ENCODE peak calls at places on chromosomes 16 and 17, in four cellular contexts. S is GM23248, Z is GM12878, A is mammary epithelial cell. N is an unnamed sample.

GRCh38 chr17:59366773-59367656 is 35.6 kb downstream of the YPEL2 start:
- DNase-seq in Z (no peak), S (peak; percentile 67), A (no peak), N (peak; percentile 80)

GRCh38 chr17:80981062-80981902 is 10.4 kb upstream of the CHMP6 start:
- DNase-seq in S (no peak), Z (no peak), A (no peak), N (no peak)

GRCh38 chr16:9598731-9599083 is 507.3 kb downstream of the HAPSTR1 start:
- DNase-seq in A (no peak), Z (no peak), S (no peak), N (no peak)

GRCh38 chr16:55297062-55297909 is 26.7 kb upstream of the IRX6 start:
- DNase-seq in S (no peak), Z (no peak), A (peak; percentile 76), N (peak; percentile 1)

GRCh38 chr17:80857721-80858171 is 133.9 kb upstream of the CHMP6 start:
- DNase-seq in S (no peak), A (no peak), Z (no peak), N (no peak)

GRCh38 chr16:64339052-64339770 is 782.7 kb downstream of the CDH11 start:
- DNase-seq in S (peak; percentile 91), Z (no peak), A (no peak), N (no peak)

GRCh38 chr17:34133350-34133749 is 121.7 kb upstream of the CCL2 start:
- DNase-seq in Z (no peak), S (no peak), A (no peak), N (no peak)

GRCh38 chr16:67865318-67865717 is 7.5 kb upstream of the EDC4 start:
- DNase-seq in Z (no peak), A (peak; percentile 34), S (peak; percentile 67), N (no peak)

GRCh38 chr16:31420037-31420436 is 8.1 kb downstream of the COX6A2 start:
- DNase-seq in S (no peak), A (no peak), Z (no peak), N (no peak)

GRCh38 chr16:80287674-80288073 is 253.1 kb upstream of the DYNLRB2 start:
- DNase-seq in A (no peak), Z (no peak), S (no peak), N (no peak)

GRCh38 chr17:16973760-16974540 is 2.0 kb upstream of the TNFRSF13B start:
- DNase-seq in Z (peak; percentile 88), S (no peak), A (no peak), N (no peak)

GRCh38 chr17:62083651-62084050 is 18.6 kb upstream of the MED13 start:
- DNase-seq in S (no peak), A (no peak), Z (no peak), N (no peak)

GRCh38 chr16:75402174-75402820 is 31.0 kb downstream of the CFDP1 start:
- DNase-seq in Z (no peak), S (peak; percentile 89), A (peak; percentile 35), N (no peak)

GRCh38 chr16:85463228-85463611 is 149.9 kb upstream of the GSE1 start:
- DNase-seq in A (no peak), Z (no peak), S (no peak), N (no peak)

GRCh38 chr16:64136314-64136713 is 985.5 kb downstream of the CDH11 start:
- DNase-seq in A (no peak), Z (no peak), S (no peak), N (no peak)

GRCh38 chr17:81057079-81057730 is 22.3 kb downstream of the BAIAP2 start:
- DNase-seq in Z (no peak), S (peak; percentile 51), A (peak; percentile 83), N (peak; percentile 92)

GRCh38 chr16:27463741-27464662 is 62.0 kb downstream of the IL21R start:
- DNase-seq in S (no peak), Z (no peak), A (no peak), N (no peak)

GRCh38 chr17:19663097-19663496 is 14.5 kb downstream of the ALDH3A2 start:
- DNase-seq in Z (no peak), A (no peak), S (no peak), N (no peak)

GRCh38 chr17:41624208-41625101 is at the start of gene KRT17:
- DNase-seq in Z (no peak), S (no peak), A (peak; percentile 99), N (no peak)

GRCh38 chr16:56513972-56514371 is 5.9 kb downstream of the BBS2 start:
- DNase-seq in Z (peak; percentile 4), A (peak; percentile 59), S (peak; percentile 71), N (peak; percentile 62)

GRCh38 chr17:40122944-40123810 is 1.4 kb downstream of the MSL1 start:
- DNase-seq in A (peak; percentile 36), Z (no peak), S (peak; percentile 65), N (peak; percentile 40)

GRCh38 chr16:54123766-54124165 is 162.8 kb downstream of the IRX3 start:
- DNase-seq in S (no peak), A (no peak), Z (no peak), N (no peak)

GRCh38 chr17:7260601-7261376 is 1.5 kb downstream of the CLDN7 start:
- DNase-seq in A (no peak), S (peak; percentile 58), Z (no peak), N (peak; percentile 91)

GRCh38 chr17:7260151-7260550 is 2.1 kb downstream of the CLDN7 start:
- DNase-seq in S (no peak), A (no peak), Z (no peak), N (no peak)

GRCh38 chr17:7263071-7263800 is 958 bp upstream of the CLDN7 start:
- DNase-seq in S (no peak), Z (no peak), A (no peak), N (peak; percentile 84)

GRCh38 chr17:7262192-7263070 is at the start of gene CLDN7:
- DNase-seq in Z (no peak), S (no peak), A (no peak), N (peak; percentile 99)

DNA sequence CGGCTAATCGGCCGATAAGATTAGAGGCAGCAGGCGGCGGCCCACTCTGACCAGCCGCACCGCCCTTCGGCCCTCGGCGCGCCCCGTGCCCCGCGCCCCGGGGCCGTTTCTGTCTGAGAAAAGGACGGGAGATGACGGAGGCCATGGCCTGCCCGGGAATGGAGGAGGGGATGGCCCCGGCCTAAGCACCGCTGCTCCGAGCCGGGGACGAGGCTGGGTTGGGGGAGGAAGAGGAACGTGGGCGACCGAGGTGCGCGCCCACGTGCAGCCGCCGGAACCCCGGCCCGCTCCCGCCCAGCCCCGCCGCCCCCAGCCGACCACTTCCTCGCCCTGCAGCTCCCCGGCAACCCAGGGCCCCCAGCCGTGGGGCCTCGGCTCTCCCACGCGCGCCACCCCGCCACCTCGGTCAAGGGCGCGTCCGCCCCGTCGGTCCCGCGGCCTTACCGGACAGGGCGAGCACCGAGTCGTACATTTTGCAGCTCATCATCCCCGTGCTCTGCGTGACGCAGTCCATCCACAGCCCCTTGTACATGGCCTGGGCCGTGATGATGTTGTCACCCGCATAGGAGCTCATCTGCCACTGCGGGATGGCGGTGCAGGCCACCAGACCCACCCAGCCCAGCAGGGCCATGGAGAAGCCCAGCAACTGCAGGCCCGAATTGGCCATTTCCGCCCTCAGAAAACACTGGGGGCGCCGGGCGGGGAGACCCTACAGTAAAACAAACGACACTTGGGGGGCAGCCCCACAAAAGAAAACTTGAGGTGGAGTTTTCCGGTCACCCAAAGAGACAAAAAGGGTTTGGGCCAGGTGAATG is 694 bp downstream of the CLDN7 start:
- DNase-seq in Z (no peak), A (no peak), S (peak; percentile 31), N (no peak)
- H4K20me1 ChIP-seq in Z (no peaks in the 10 kb centered on the region), A (no peaks in the 10 kb centered on the region), S (no peaks in the 10 kb centered on the region), N (peaks cover 25% of the 10 kb centered on the region)

GRCh38 chr17:4956493-4957061 is 5.7 kb downstream of the ENO3 start:
- DNase-seq in S (no peak), A (no peak), Z (no peak), N (peak; percentile 25)

GRCh38 chr17:4955091-4955490 is 4.2 kb downstream of the ENO3 start:
- DNase-seq in A (no peak), S (no peak), Z (no peak), N (no peak)

GRCh38 chr17:4959261-4959965 is 8.2 kb downstream of the SPAG7 start:
- DNase-seq in A (no peak), Z (no peak), S (no peak), N (no peak)

GRCh38 chr17:4960279-4960922 is 7.2 kb downstream of the SPAG7 start:
- DNase-seq in A (no peak), Z (no peak), S (no peak), N (no peak)

DNA sequence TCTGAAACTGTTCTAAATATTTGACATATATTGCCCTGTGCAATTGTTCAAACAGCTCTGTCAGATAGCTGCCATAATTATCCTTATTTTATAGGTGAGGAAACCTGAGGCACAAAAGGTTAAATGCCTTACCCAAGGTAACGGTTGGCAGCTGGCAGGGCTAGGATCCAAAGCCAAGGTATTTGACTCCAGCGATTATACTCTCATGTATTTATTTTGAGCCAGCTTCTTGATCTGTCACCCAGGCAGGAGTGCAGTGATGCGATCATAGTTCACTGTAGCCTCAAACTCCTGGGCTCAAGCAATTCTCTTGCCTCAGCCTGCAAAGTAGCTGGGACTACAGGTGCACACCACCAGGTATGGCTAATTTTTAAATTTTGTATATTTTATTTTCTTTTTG is 7.2 kb downstream of the ENO3 start:
- DNase-seq in S (no peak), Z (no peak), A (no peak), N (peak; percentile 1)
- H4K20me1 ChIP-seq in S (no peaks in the 10 kb centered on the region), Z (no peaks in the 10 kb centered on the region), A (no peaks in the 10 kb centered on the region), N (no peaks in the 10 kb centered on the region)

GRCh38 chr16:22022151-22022550 is 14.2 kb downstream of the MOSMO start:
- DNase-seq in A (no peak), Z (no peak), S (no peak), N (no peak)

GRCh38 chr16:22023505-22023904 is 15.6 kb downstream of the MOSMO start:
- DNase-seq in A (no peak), S (no peak), Z (peak; percentile 44), N (no peak)

GRCh38 chr16:22014271-22014873 is 6.5 kb downstream of the MOSMO start:
- DNase-seq in S (no peak), A (no peak), Z (no peak), N (no peak)

GRCh38 chr16:22016927-22017326 is 9.0 kb downstream of the MOSMO start:
- DNase-seq in Z (no peak), A (no peak), S (no peak), N (no peak)

GRCh38 chr16:22018559-22018958 is 10.6 kb downstream of the MOSMO start:
- DNase-seq in Z (no peak), S (peak; percentile 44), A (peak; percentile 53), N (no peak)
- H4K20me1 ChIP-seq in Z (no peaks in the 10 kb centered on the region), S (peaks cover 20% of the 10 kb centered on the region), A (no peaks in the 10 kb centered on the region), N (no peaks in the 10 kb centered on the region)

GRCh38 chr16:2501938-2502900 is 11.5 kb upstream of the ATP6V0C start:
- DNase-seq in A (no peak), S (no peak), Z (no peak), N (no peak)
- H4K20me1 ChIP-seq in A (no peaks in the 10 kb centered on the region), S (no peaks in the 10 kb centered on the region), Z (no peaks in the 10 kb centered on the region), N (peaks cover 9% of the 10 kb centered on the region)

DNA sequence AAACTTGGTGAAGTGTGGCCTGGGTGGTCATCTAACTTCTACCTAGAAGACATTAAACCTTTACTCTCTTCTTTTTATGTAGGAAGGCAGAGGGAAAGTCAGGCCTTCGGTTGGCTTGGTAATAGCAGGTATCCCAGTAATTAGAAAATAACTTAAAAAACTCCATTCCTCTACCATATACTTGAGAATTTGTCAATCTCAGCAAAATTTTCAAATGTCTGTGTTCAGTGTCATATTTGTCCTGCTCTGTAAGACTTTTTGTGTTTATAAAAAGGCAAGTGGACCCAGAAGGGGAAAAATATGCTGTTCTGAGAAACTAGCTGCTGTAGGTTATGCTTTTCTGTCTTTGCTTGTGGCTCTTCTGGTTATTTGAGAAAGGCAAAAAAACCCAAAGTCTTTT is 5.8 kb downstream of the HMOX2 start:
- DNase-seq in S (no peak), A (no peak), Z (no peak), N (no peak)
- H4K20me1 ChIP-seq in S (no peaks in the 10 kb centered on the region), A (no peaks in the 10 kb centered on the region), Z (no peaks in the 10 kb centered on the region), N (no peaks in the 10 kb centered on the region)

GRCh38 chr17:76722279-76722678 is 4.1 kb downstream of the JMJD6 start:
- DNase-seq in Z (no peak), A (no peak), S (no peak), N (no peak)
- H4K20me1 ChIP-seq in Z (no peaks in the 10 kb centered on the region), A (no peaks in the 10 kb centered on the region), S (no peaks in the 10 kb centered on the region), N (peaks cover under 1% of the 10 kb centered on the region)

N was measured in PC-9.